ENCODE peak calls at places on chromosomes 16 and 17, in seven cellular contexts. R, I, F, W, E, S and Z are unnamed samples.
A peak's percentile ranks its signal among the peaks of the same experiment; 100 is the strongest.

GRCh38 chr16:789451-789850 is 1.0 kb downstream of the CHTF18 start:
- DNase-seq in W (no peak), E (no peak), I (no peak), S (no peak), R (no peak), F (no peak), Z (no peak)

GRCh38 chr17:37299257-37299985 is 76.4 kb upstream of the C17orf78 start:
- DNase-seq in F (no peak), R (no peak), I (no peak), E (no peak), W (no peak), S (no peak), Z (no peak)

GRCh38 chr17:4858880-4859260 is 25.7 kb downstream of the MINK1 start:
- DNase-seq in W (no peak), F (peak; percentile 67), R (no peak), I (no peak), E (peak; percentile 27), S (peak; percentile 43), Z (no peak)

GRCh38 chr16:5870886-5871715 is 773.5 kb upstream of the EEF2KMT start:
- DNase-seq in W (no peak), F (no peak), E (no peak), S (no peak), R (no peak), I (no peak), Z (no peak)

GRCh38 chr17:21251611-21252010 is 1.6 kb downstream of the NATD1 start:
- DNase-seq in F (no peak), R (no peak), W (no peak), E (no peak), S (no peak), I (no peak), Z (no peak)

GRCh38 chr17:79031996-79032875 is 8.3 kb downstream of the C1QTNF1 start:
- DNase-seq in E (no peak), S (no peak), F (no peak), R (no peak), I (no peak), W (no peak), Z (no peak)

GRCh38 chr16:3963203-3963602 is 82.7 kb upstream of the CREBBP start:
- DNase-seq in S (no peak), R (no peak), E (no peak), W (no peak), I (no peak), F (no peak), Z (no peak)

GRCh38 chr17:74738051-74738996 is 1.3 kb downstream of the RAB37 start:
- DNase-seq in S (no peak), W (no peak), F (no peak), R (no peak), I (peak; percentile 14), E (no peak), Z (no peak)

GRCh38 chr16:14358697-14359305 is 271.3 kb downstream of the PARN start:
- DNase-seq in R (no peak), E (no peak), S (no peak), W (no peak), F (no peak), I (no peak), Z (no peak)

GRCh38 chr16:914453-914852 is 56.3 kb downstream of the LMF1 start:
- DNase-seq in R (no peak), E (peak; percentile 23), W (no peak), S (no peak), I (no peak), F (no peak), Z (no peak)

GRCh38 chr17:49197346-49197998 is 12.9 kb downstream of the GNGT2 start:
- DNase-seq in W (no peak), E (no peak), S (no peak), F (no peak), R (no peak), I (no peak), Z (no peak)

GRCh38 chr17:30532871-30533270 is 55.7 kb downstream of the GOSR1 start:
- DNase-seq in R (no peak), E (no peak), I (no peak), F (no peak), W (no peak), S (no peak), Z (no peak)

GRCh38 chr16:9772526-9772925 is 409.7 kb downstream of the GRIN2A start:
- DNase-seq in E (no peak), R (no peak), S (no peak), I (no peak), F (no peak), W (no peak), Z (no peak)

GRCh38 chr17:8985054-8985701 is 19.7 kb upstream of the PIK3R5 start:
- DNase-seq in R (no peak), E (no peak), I (no peak), F (no peak), W (no peak), S (no peak), Z (no peak)

GRCh38 chr17:40188694-40189093 is 11.4 kb downstream of the RAPGEFL1 start:
- DNase-seq in I (no peak), W (no peak), E (no peak), R (no peak), S (no peak), F (no peak), Z (no peak)

GRCh38 chr17:45270828-45271418 is 9.0 kb upstream of the SPATA32 start:
- DNase-seq in F (no peak), E (no peak), R (no peak), S (no peak), W (peak; percentile 68), I (peak; percentile 66), Z (no peak)

GRCh38 chr16:4783251-4783950 is 4.7 kb downstream of the SEPTIN12 start:
- DNase-seq in S (no peak), I (no peak), W (no peak), E (no peak), R (no peak), F (no peak), Z (no peak)

GRCh38 chr17:44222112-44222869 is 2.8 kb upstream of the UBTF start:
- DNase-seq in E (peak; percentile 66), I (peak; percentile 83), W (peak; percentile 87), R (peak; percentile 59), F (peak; percentile 86), S (peak; percentile 85), Z (peak; percentile 78)

GRCh38 chr17:79626156-79626890 is 15.5 kb upstream of the RBFOX3 start:
- DNase-seq in S (peak; percentile 9), F (peak; percentile 1), W (no peak), R (no peak), E (no peak), I (peak; percentile 67), Z (no peak)

GRCh38 chr17:8160741-8161221 is 2.0 kb downstream of the VAMP2 start:
- DNase-seq in W (no peak), R (no peak), F (no peak), I (no peak), E (no peak), S (no peak), Z (no peak)

GRCh38 chr17:68910256-68910705 is 44.9 kb downstream of the ABCA8 start:
- DNase-seq in F (peak; percentile 20), E (peak; percentile 4), R (peak; percentile 1), W (no peak), I (no peak), S (peak; percentile 27), Z (no peak)

GRCh38 chr17:8673621-8674020 is 43.1 kb upstream of the MYH10 start:
- DNase-seq in S (peak; percentile 61), R (peak; percentile 90), F (peak; percentile 75), W (no peak), E (peak; percentile 59), I (no peak), Z (no peak)

GRCh38 chr16:54374136-54374535 is 87.5 kb upstream of the IRX3 start:
- DNase-seq in S (no peak), E (peak; percentile 10), W (no peak), R (peak; percentile 12), I (no peak), F (no peak), Z (no peak)
- H3K4me3 ChIP-seq in S (no peak overlapping the region), E (no peak overlapping the region), W (no peak overlapping the region), R (peak overlapping the region; percentile 37), I (no peak overlapping the region), F (no peak overlapping the region), Z (no peak overlapping the region)

GRCh38 chr16:79601978-79602609 is 1.6 kb upstream of the MAF start:
- DNase-seq in W (peak; percentile 45), S (peak; percentile 85), E (peak; percentile 38), R (peak; percentile 78), F (peak; percentile 88), I (peak; percentile 61), Z (peak; percentile 86)
- H3K4me3 ChIP-seq in W (peak overlapping the region; percentile 49), S (peak overlapping the region; percentile 82), E (no peak overlapping the region), R (peak overlapping the region; percentile 83), F (peak overlapping the region; percentile 66), I (no peak overlapping the region), Z (no peak overlapping the region)

DNA sequence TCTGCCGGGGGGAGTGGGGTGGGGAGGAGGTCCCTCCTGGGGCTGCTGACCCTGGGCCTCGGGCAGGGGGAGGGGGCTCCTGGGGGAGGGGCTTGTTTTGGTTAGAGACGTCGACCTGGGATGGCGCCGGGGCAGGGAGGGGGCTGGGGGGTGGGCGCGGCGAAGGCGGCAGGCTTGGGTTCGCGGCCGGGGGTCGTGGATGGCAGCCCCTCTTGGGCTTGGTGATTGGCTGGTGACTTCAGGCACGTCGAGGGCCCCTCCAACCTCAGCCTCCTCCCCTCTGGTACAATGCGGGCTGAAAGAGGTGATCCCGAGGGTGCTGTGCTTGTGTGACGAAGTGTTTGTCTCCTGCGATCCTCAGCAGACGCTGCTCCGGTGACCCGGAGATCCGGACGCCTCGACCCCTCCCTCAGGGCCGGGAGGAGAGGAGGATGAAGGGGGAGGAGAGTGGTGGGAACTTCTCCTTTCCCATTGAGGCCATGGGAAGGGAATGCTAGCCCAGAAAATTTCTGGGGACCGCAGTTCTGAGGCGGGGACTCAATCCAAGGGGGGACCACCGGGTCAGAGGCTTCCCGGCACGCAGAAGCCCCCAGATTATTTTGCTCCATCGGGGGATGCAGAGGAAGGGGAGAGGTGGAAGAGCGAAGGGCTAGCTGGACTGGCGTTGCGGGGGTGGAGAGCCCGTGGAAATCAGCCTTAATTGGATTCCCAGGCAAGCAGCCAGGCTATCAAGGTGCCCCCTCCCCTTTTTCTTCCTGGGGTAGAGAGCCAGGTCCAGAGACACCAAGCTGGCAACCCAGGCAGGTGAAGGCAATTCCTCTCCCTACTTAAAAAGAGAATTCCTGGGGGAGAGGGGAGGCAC is 44.0 kb downstream of the RAI1 start:
- DNase-seq in E (no peak), R (no peak), W (no peak), F (peak; percentile 44), I (peak; percentile 41), S (no peak), Z (no peak)
- H3K4me3 ChIP-seq in E (no peak overlapping the region), R (peak overlapping the region; percentile 60), W (no peak overlapping the region), F (peak overlapping the region; percentile 55), I (peak overlapping the region; percentile 78), S (peak overlapping the region; percentile 27), Z (no peak overlapping the region)

GRCh38 chr17:28196637-28197036 is 122.4 kb upstream of the TMEM97 start:
- DNase-seq in E (no peak), S (no peak), R (no peak), W (no peak), F (no peak), I (no peak), Z (no peak)

GRCh38 chr17:28199115-28199514 is 119.9 kb upstream of the TMEM97 start:
- DNase-seq in W (no peak), F (no peak), S (no peak), E (no peak), R (no peak), I (no peak), Z (no peak)

GRCh38 chr17:28201315-28201714 is 117.7 kb upstream of the TMEM97 start:
- DNase-seq in F (no peak), E (no peak), R (no peak), W (no peak), S (no peak), I (no peak), Z (no peak)

GRCh38 chr17:28204244-28204643 is 114.8 kb upstream of the TMEM97 start:
- DNase-seq in S (no peak), F (no peak), W (no peak), R (no peak), I (no peak), E (no peak), Z (no peak)

GRCh38 chr17:28199728-28200127 is 119.3 kb upstream of the TMEM97 start:
- DNase-seq in R (no peak), S (no peak), W (no peak), E (no peak), I (no peak), F (no peak), Z (no peak)
- H3K4me3 ChIP-seq in R (no peak overlapping the region), S (no peak overlapping the region), W (no peak overlapping the region), E (no peak overlapping the region), I (no peak overlapping the region), F (no peak overlapping the region), Z (no peak overlapping the region)